ENCODE peak calls at places on chromosomes 4 and X, in nine cellular contexts. U is heart left ventricle; N is naive thymus-derived CD8-positive, alpha-beta T cell; B is CD8-positive, alpha-beta T cell; R is CD4-positive, alpha-beta T cell; C is PC-3; P is activated T-helper 17 cell treated with anti-CD3 and anti-CD28 coated beads, Interleukin-2, amount 50 U/mL, for 72 hours; A is sciatic nerve; O is activated CD4-positive, alpha-beta T cell treated with anti-CD3 and anti-CD28 coated beads for 36 hours. Q is an unnamed sample.

GRCh38 chr4:182495986-182496385 is 252.8 kb downstream of the TENM3 start:
- ATAC-seq in U (no peak), N (no peak), B (no peak), R (no peak), C (no peak), P (no peak), A (no peak), O (no peak), Q (no peak)

GRCh38 chr4:98027827-98028226 is 115.4 kb downstream of the STPG2 start:
- ATAC-seq in U (no peak), N (no peak), B (no peak), R (no peak), C (peak; percentile 79), P (no peak), A (no peak), O (peak; percentile 68), Q (peak; percentile 86)

GRCh38 chr4:87274803-87275202 is 47.9 kb downstream of the HSD17B13 start:
- ATAC-seq in U (no peak), N (no peak), B (no peak), R (no peak), C (no peak), P (no peak), A (no peak), O (no peak), Q (no peak)

GRCh38 chrX:39595977-39596376 is 501.8 kb downstream of the BCOR start:
- ATAC-seq in U (no peak), N (no peak), B (no peak), R (no peak), C (no peak), P (peak; percentile 77), A (no peak), O (peak; percentile 78), Q (no peak)

GRCh38 chrX:8845060-8845459 is 43.9 kb upstream of the FAM9A start:
- ATAC-seq in U (no peak), N (no peak), B (no peak), R (no peak), C (peak; percentile 44), P (no peak), A (no peak), O (no peak), Q (no peak)

GRCh38 chr4:182826391-182826790 is 90.8 kb downstream of the DCTD start:
- ATAC-seq in U (no peak), N (no peak), B (no peak), R (peak; percentile 34), C (no peak), P (no peak), A (no peak), O (peak; percentile 88), Q (peak; percentile 47)

GRCh38 chrX:10579018-10579752 is 41.2 kb downstream of the MID1 start:
- ATAC-seq in U (no peak), N (no peak), B (no peak), R (no peak), C (peak; percentile 51), P (no peak), A (peak; percentile 77), O (no peak), Q (peak; percentile 51)

GRCh38 chr4:83581411-83582288 is 45.7 kb downstream of the GPAT3 start:
- ATAC-seq in U (no peak), N (no peak), B (no peak), R (no peak), C (no peak), P (peak; percentile 60), A (peak; percentile 41), O (no peak), Q (no peak)

GRCh38 chr4:25879991-25880641 is 17.3 kb upstream of the SEL1L3 start:
- ATAC-seq in U (peak; percentile 34), N (no peak), B (no peak), R (no peak), C (no peak), P (no peak), A (peak; percentile 32), O (no peak), Q (no peak)

GRCh38 chr4:118762753-118763477 is 73.0 kb downstream of the SEC24D start:
- ATAC-seq in U (no peak), N (no peak), B (no peak), R (no peak), C (no peak), P (no peak), A (peak; percentile 26), O (no peak), Q (no peak)

GRCh38 chr4:58711039-58711438 is 1600.9 kb upstream of the IGFBP7 start:
- ATAC-seq in U (no peak), N (no peak), B (no peak), R (no peak), C (no peak), P (no peak), A (no peak), O (no peak), Q (no peak)

GRCh38 chr4:73897380-73898136 is 28.4 kb downstream of the CXCL1 start:
- ATAC-seq in U (peak; percentile 80), N (no peak), B (no peak), R (no peak), C (no peak), P (no peak), A (peak; percentile 94), O (no peak), Q (no peak)

Q was measured in esophagus mucosa.